ENCODE peak calls at places on chromosomes 1 and 21, in eight cellular contexts. X is hypothalamus; T is iris pigment epithelial cell; D is activated CD4-positive, alpha-beta T cell treated with anti-CD3 and anti-CD28 coated beads for 24 hours; H is DMS153; A is lung microvascular endothelial cell; F is fibroblast of gingiva; L is smooth muscle cell of the brain vasculature. N is an unnamed sample.

GRCh38 chr1:88311907-88312306 is 372.2 kb upstream of the PKN2 start:
- DNase-seq in H (no peak), A (no peak), F (no peak), X (no peak), T (peak), D (no peak), L (no peak), N (peak)

GRCh38 chr1:156546267-156546666 is 26.1 kb downstream of the IQGAP3 start:
- DNase-seq in F (no peak), L (no peak), T (no peak), X (no peak), H (no peak), D (no peak), A (no peak), N (no peak)

GRCh38 chr1:219657186-219657585 is 44.3 kb upstream of the ZC3H11B start:
- DNase-seq in F (no peak), X (no peak), L (no peak), A (no peak), D (no peak), H (no peak), T (no peak), N (no peak)

GRCh38 chr1:44293761-44294315 is 61.2 kb downstream of the ERI3 start:
- DNase-seq in D (no peak), H (peak), X (no peak), A (no peak), T (no peak), F (no peak), L (no peak), N (peak)

GRCh38 chr1:198153804-198154203 is 3.0 kb upstream of the NEK7 start:
- DNase-seq in A (no peak), X (no peak), L (no peak), H (no peak), D (no peak), F (no peak), T (peak), N (peak)

GRCh38 chr21:19731251-19731650 is 1267.0 kb upstream of the NCAM2 start:
- DNase-seq in D (no peak), A (no peak), L (no peak), X (no peak), T (no peak), F (no peak), H (no peak), N (no peak)

GRCh38 chr1:201594575-201595245 is 55.8 kb downstream of the NAV1 start:
- DNase-seq in A (peak), X (no peak), F (no peak), T (no peak), L (no peak), D (no peak), H (no peak), N (no peak)

GRCh38 chr1:37606481-37607263 is 10.9 kb upstream of the GNL2 start:
- DNase-seq in X (no peak), H (no peak), L (no peak), F (peak), D (no peak), T (peak), A (no peak), N (peak)

GRCh38 chr1:86846166-86846647 is 67.7 kb downstream of the SELENOF start:
- DNase-seq in A (peak), L (no peak), T (peak), X (no peak), F (peak), D (no peak), H (no peak), N (peak)

GRCh38 chr21:43812139-43812821 is 22.9 kb downstream of the RRP1 start:
- DNase-seq in D (no peak), A (no peak), T (no peak), L (no peak), X (no peak), F (peak), H (peak), N (no peak)

GRCh38 chr21:33070921-33071877 is 1.3 kb downstream of the OLIG1 start:
- DNase-seq in A (no peak), F (no peak), D (no peak), X (no peak), T (peak), L (no peak), H (no peak), N (no peak)

GRCh38 chr1:89965203-89965900 is 29.6 kb upstream of the ZNF326 start:
- DNase-seq in T (no peak), H (no peak), D (no peak), L (no peak), F (peak), X (no peak), A (peak), N (no peak)

GRCh38 chr21:45724345-45724961 is 80.9 kb downstream of the PCBP3 start:
- DNase-seq in L (peak), T (no peak), A (no peak), D (no peak), F (no peak), X (no peak), H (no peak), N (no peak)